ENCODE peak calls at places on chromosomes 5 and 9, in five cellular contexts. S is A549, T is IMR-90, L is SK-N-SH, F is K562. Q is an unnamed sample.

GRCh38 chr5:113061851-113062631 is 85.4 kb downstream of the DCP2 start:
- DNase-seq in F (no peak), T (peak; percentile 85), L (peak; percentile 33), S (no peak), Q (no peak)

GRCh38 chr9:115593587-115594091 is 475.7 kb upstream of the TNC start:
- DNase-seq in S (peak; percentile 51), L (peak; percentile 48), F (peak; percentile 28), T (peak; percentile 78), Q (no peak)

GRCh38 chr5:88269222-88269771 is 652 bp upstream of the TMEM161B start:
- DNase-seq in F (peak; percentile 16), T (peak; percentile 16), L (peak; percentile 11), S (peak; percentile 3), Q (peak; percentile 12)

GRCh38 chr5:14182761-14183160 is 39.6 kb downstream of the TRIO start:
- DNase-seq in F (no peak), L (no peak), T (no peak), S (no peak), Q (no peak)

GRCh38 chr9:120933310-120934044 is 6.9 kb upstream of the TRAF1 start:
- DNase-seq in T (no peak), L (no peak), S (no peak), F (no peak), Q (peak; percentile 69)

GRCh38 chr9:755454-756381 is 85.8 kb upstream of the DMRT1 start:
- DNase-seq in T (peak; percentile 92), L (no peak), F (no peak), S (no peak), Q (no peak)

GRCh38 chr5:175718401-175719108 is 60.7 kb downstream of the HRH2 start:
- DNase-seq in S (no peak), L (no peak), F (peak; percentile 52), T (no peak), Q (no peak)

GRCh38 chr9:29332789-29333188 is 1759.5 kb upstream of the C9orf72 start:
- DNase-seq in S (peak; percentile 14), L (no peak), F (no peak), T (no peak), Q (no peak)

GRCh38 chr5:146724975-146725374 is 153.6 kb downstream of the PPP2R2B start:
- DNase-seq in L (no peak), S (no peak), T (peak; percentile 2), F (no peak), Q (no peak)

GRCh38 chr5:147857302-147858129 is 21.0 kb upstream of the SCGB3A2 start:
- DNase-seq in L (peak; percentile 21), T (peak; percentile 56), F (peak; percentile 64), S (peak; percentile 25), Q (no peak)

GRCh38 chr9:72462340-72462739 is 59.1 kb upstream of the TMC1 start:
- DNase-seq in T (peak; percentile 75), F (no peak), S (no peak), L (no peak), Q (no peak)

GRCh38 chr9:34991833-34992375 is 2.4 kb downstream of the DNAJB5 start:
- DNase-seq in F (peak; percentile 49), S (no peak), T (no peak), L (no peak), Q (no peak)

GRCh38 chr9:124320062-124320973 is 62.6 kb downstream of the NEK6 start:
- DNase-seq in S (peak; percentile 91), L (peak; percentile 92), F (peak; percentile 82), T (peak; percentile 60), Q (no peak)

GRCh38 chr9:32395483-32396216 is 11.2 kb downstream of the ACO1 start:
- DNase-seq in T (peak; percentile 98), S (peak; percentile 26), F (no peak), L (peak; percentile 20), Q (no peak)

GRCh38 chr5:159010611-159011497 is 88.9 kb downstream of the EBF1 start:
- DNase-seq in F (no peak), T (no peak), S (no peak), L (peak; percentile 14), Q (peak; percentile 84)

GRCh38 chr5:54109931-54110330 is 200.4 kb downstream of the ARL15 start:
- DNase-seq in T (no peak), S (no peak), F (no peak), L (no peak), Q (no peak)

GRCh38 chr5:19538607-19539006 is 449.4 kb downstream of the CDH18 start:
- DNase-seq in F (no peak), L (no peak), T (no peak), S (no peak), Q (no peak)

GRCh38 chr9:133575673-133576590 is 33.3 kb downstream of the FAM163B start:
- DNase-seq in T (no peak), F (no peak), L (no peak), S (no peak), Q (no peak)

GRCh38 chr9:1071730-1072129 is 21.6 kb downstream of the DMRT2 start:
- DNase-seq in L (no peak), F (no peak), T (no peak), S (no peak), Q (no peak)

GRCh38 chr9:87011551-87011950 is 64.2 kb upstream of the GAS1 start:
- DNase-seq in S (no peak), T (no peak), L (no peak), F (no peak), Q (no peak)

GRCh38 chr9:123784513-123784912 is 145.4 kb downstream of the DENND1A start:
- DNase-seq in T (peak; percentile 91), F (no peak), L (no peak), S (no peak), Q (no peak)

GRCh38 chr9:91207481-91207888 is 154.2 kb downstream of the AUH start:
- DNase-seq in T (peak; percentile 88), F (no peak), S (no peak), L (no peak), Q (no peak)

GRCh38 chr9:127898433-127899199 is 787 bp downstream of the ST6GALNAC6 start:
- DNase-seq in T (peak; percentile 89), F (peak; percentile 73), L (peak; percentile 73), S (no peak), Q (no peak)

GRCh38 chr9:32387256-32387655 is 2.8 kb downstream of the ACO1 start:
- DNase-seq in S (no peak), L (no peak), F (no peak), T (no peak), Q (no peak)

DNA sequence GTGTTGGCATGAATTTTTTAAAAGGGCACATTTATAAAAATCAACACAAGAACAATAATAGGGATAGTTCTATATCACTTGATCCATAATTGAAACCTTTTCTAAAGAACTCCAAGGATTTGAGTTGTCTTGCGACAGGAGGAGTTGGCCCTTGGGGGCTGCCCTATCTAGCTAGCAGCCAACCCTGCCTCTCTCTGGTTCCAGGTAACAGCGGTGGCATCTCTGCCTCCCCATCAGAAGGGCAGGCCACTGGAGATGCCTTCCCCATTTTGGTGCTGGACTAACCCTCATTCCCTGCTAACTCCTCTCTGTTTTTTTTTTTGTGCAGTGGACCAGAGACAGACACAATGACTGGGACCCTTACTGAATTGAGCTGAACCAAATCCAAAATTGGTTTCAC is 393.0 kb downstream of the MED10 start:
- DNase-seq in L (no peak), S (no peak), T (no peak), F (no peak), Q (no peak)
- TF ChIP-seq RCOR1 in L (no peak), S (no peak), T (no peak), F (no peak), Q (no peak)

GRCh38 chr5:37867634-37868033 is 27.8 kb upstream of the GDNF start:
- DNase-seq in T (peak; percentile 76), F (no peak), L (no peak), S (no peak), Q (no peak)
- TF ChIP-seq RCOR1 in T (no peak), F (no peak), L (no peak), S (no peak), Q (no peak)

GRCh38 chr5:16901038-16901644 is 34.9 kb downstream of the MYO10 start:
- DNase-seq in L (no peak), S (no peak), F (no peak), T (no peak), Q (no peak)

GRCh38 chr5:16903480-16904300 is 32.4 kb downstream of the MYO10 start:
- DNase-seq in T (no peak), S (no peak), F (no peak), L (no peak), Q (no peak)

GRCh38 chr5:16906255-16906654 is 29.8 kb downstream of the MYO10 start:
- DNase-seq in L (no peak), T (no peak), F (no peak), S (no peak), Q (no peak)

GRCh38 chr5:16899171-16899570 is 36.9 kb downstream of the MYO10 start:
- DNase-seq in F (no peak), L (no peak), T (no peak), S (no peak), Q (no peak)

DNA sequence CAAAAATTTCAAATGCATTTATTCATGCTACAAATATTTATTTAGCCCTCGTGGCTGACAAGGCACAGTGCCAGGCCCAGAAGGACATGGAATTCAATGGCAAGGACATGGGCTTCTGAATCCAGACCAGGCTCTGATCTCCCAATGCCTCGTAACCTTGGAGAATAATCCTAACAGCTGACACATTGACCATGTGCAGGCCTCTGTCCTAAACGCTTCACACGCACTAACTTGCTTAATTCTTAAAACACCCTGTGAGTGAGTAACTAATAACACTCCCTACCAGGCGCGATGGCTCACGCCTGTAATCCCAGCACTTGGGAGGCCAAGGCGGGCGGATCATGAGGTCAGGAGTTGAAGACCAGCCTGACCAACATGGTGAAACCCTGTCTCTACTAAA is 33.2 kb downstream of the MYO10 start:
- DNase-seq in F (no peak), S (no peak), L (no peak), T (no peak), Q (no peak)
- TF ChIP-seq RCOR1 in F (no peak), S (no peak), L (no peak), T (no peak), Q (no peak)

GRCh38 chr5:179774442-179774841 is 19.3 kb upstream of the LTC4S start:
- DNase-seq in F (no peak), T (no peak), L (no peak), S (no peak), Q (no peak)
- TF ChIP-seq RCOR1 in F (no peak), T (no peak), L (no peak), S (no peak), Q (no peak)

GRCh38 chr9:9774471-9774870 is 838.3 kb downstream of the PTPRD start:
- DNase-seq in F (no peak), L (no peak), T (no peak), S (no peak), Q (no peak)

GRCh38 chr9:9783211-9783610 is 829.6 kb downstream of the PTPRD start:
- DNase-seq in L (no peak), S (no peak), F (no peak), T (no peak), Q (no peak)

DNA sequence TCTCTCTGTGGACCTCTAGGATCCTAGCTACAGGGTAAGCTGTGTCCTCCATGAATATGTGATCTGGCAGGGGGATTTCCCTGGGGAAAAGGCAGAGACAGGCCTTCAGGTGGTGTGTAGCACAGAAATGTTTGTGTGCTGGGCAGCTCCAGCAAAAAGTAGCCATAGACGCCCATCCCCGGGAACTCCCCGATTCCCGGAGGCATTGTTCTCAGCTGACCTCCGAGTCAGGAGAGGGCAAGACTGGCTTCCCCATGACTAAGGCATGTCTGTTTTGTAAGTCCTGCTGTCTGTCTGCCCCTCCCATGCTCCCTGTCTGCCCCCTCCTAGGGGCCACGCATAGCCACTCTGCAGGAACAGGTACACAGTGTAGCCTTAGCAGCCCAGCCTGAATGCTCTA is 834.5 kb downstream of the PTPRD start:
- DNase-seq in F (no peak), T (no peak), S (no peak), L (no peak), Q (no peak)
- TF ChIP-seq RCOR1 in F (no peak), T (no peak), S (no peak), L (no peak), Q (no peak)

Q was measured in GM12878.